ENCODE peak calls at places on chromosomes 11 and 22, in five cellular contexts. Z, Y, C, M and V are unnamed samples.
A peak's percentile ranks its signal among the peaks of the same experiment; 100 is the strongest.

GRCh38 chr11:107791343-107792048 is 67.1 kb downstream of the SLC35F2 start:
- DNase-seq in M (no peak), Y (peak; percentile 18), C (no peak), Z (no peak), V (no peak)

GRCh38 chr11:93480756-93481155 is 62.4 kb downstream of the SMCO4 start:
- DNase-seq in C (no peak), Z (no peak), Y (no peak), M (no peak), V (no peak)

GRCh38 chr11:77156396-77157195 is 28.6 kb downstream of the MYO7A start:
- DNase-seq in Y (no peak), C (peak; percentile 36), M (no peak), Z (no peak), V (no peak)

GRCh38 chr11:114562166-114562916 is 2.7 kb upstream of the NXPE1 start:
- DNase-seq in M (no peak), Z (no peak), Y (no peak), C (no peak), V (no peak)

GRCh38 chr11:69378303-69379141 is 84.6 kb downstream of the MYEOV start:
- DNase-seq in C (peak; percentile 29), M (no peak), Y (no peak), Z (no peak), V (no peak)

GRCh38 chr11:103234974-103235373 is 125.7 kb downstream of the DYNC2H1 start:
- DNase-seq in M (no peak), Z (no peak), C (no peak), Y (no peak), V (no peak)

GRCh38 chr22:50087646-50088045 is 2.2 kb upstream of the MOV10L1 start:
- DNase-seq in M (no peak), C (peak; percentile 22), Y (no peak), Z (no peak), V (no peak)

GRCh38 chr11:68855205-68855978 is 13.7 kb upstream of the CPT1A start:
- DNase-seq in C (peak; percentile 72), M (no peak), Z (no peak), Y (peak; percentile 52), V (no peak)

GRCh38 chr11:76337469-76337868 is 43.5 kb downstream of the THAP12 start:
- DNase-seq in Z (no peak), C (no peak), Y (no peak), M (no peak), V (no peak)

GRCh38 chr22:27438271-27438980 is 363.1 kb downstream of the MN1 start:
- DNase-seq in Z (peak; percentile 40), M (peak; percentile 30), C (no peak), Y (peak; percentile 36), V (no peak)